ENCODE peak calls at places on chromosomes 1 and 21, in nine cellular contexts. L is fibroblast of villous mesenchyme, N is mucosa of descending colon, F is ovary, C is HL-60, E is AG10803, G is stomach, I is bronchial epithelial cell, Z is tibial artery. J is an unnamed sample.

GRCh38 chr1:229434641-229435051 is 752 bp upstream of the ACTA1 start:
- DNase-seq in I (no peak), N (no peak), G (no peak), E (no peak), L (no peak), F (no peak), Z (no peak), C (no peak), J (no peak)

GRCh38 chr1:183806086-183806485 is 1.2 kb downstream of the RGL1 start:
- DNase-seq in C (no peak), F (no peak), N (no peak), L (no peak), G (no peak), Z (no peak), E (peak; percentile 64), I (no peak), J (no peak)

GRCh38 chr1:209648931-209649776 is 3.1 kb downstream of the LAMB3 start:
- DNase-seq in F (no peak), G (peak; percentile 42), N (peak; percentile 38), C (peak; percentile 77), E (peak; percentile 86), L (peak; percentile 90), Z (no peak), I (peak; percentile 91), J (peak; percentile 83)

GRCh38 chr1:210250998-210251679 is 18.5 kb downstream of the SERTAD4 start:
- DNase-seq in F (peak; percentile 60), I (peak; percentile 68), L (peak; percentile 55), Z (peak; percentile 79), E (no peak), N (peak; percentile 49), C (no peak), G (peak; percentile 63), J (peak; percentile 78)

GRCh38 chr1:77048615-77049005 is 170.6 kb downstream of the PIGK start:
- DNase-seq in G (no peak), Z (no peak), N (no peak), C (peak; percentile 37), E (no peak), L (no peak), F (no peak), I (no peak), J (no peak)

GRCh38 chr1:91091812-91092211 is 70.0 kb upstream of the ZNF644 start:
- DNase-seq in I (peak; percentile 29), N (peak; percentile 20), C (no peak), E (no peak), Z (no peak), G (peak; percentile 25), F (no peak), L (no peak), J (peak; percentile 10)

GRCh38 chr21:31397939-31398338 is 53.9 kb upstream of the TIAM1 start:
- DNase-seq in L (no peak), F (no peak), C (no peak), N (no peak), E (no peak), G (no peak), I (peak; percentile 14), Z (peak; percentile 11), J (peak; percentile 17)

GRCh38 chr1:45870500-45870899 is 67.1 kb downstream of the MAST2 start:
- DNase-seq in Z (no peak), N (no peak), F (no peak), G (no peak), L (no peak), I (peak; percentile 51), E (no peak), C (no peak), J (peak; percentile 81)

GRCh38 chr21:26965567-26966359 is 1.1 kb downstream of the ADAMTS5 start:
- DNase-seq in F (peak; percentile 80), G (peak; percentile 25), E (peak; percentile 70), Z (peak; percentile 71), N (peak; percentile 16), L (peak; percentile 53), I (no peak), C (no peak), J (peak; percentile 31)

GRCh38 chr1:44808063-44808937 is at the start of gene BTBD19:
- DNase-seq in Z (peak; percentile 94), F (peak; percentile 91), G (peak; percentile 51), N (peak; percentile 61), C (no peak), I (no peak), L (peak; percentile 96), E (peak; percentile 96), J (no peak)

GRCh38 chr1:44806025-44806703 is 987 bp downstream of the DYNLT4 start:
- DNase-seq in Z (peak; percentile 69), I (no peak), N (no peak), L (no peak), F (peak; percentile 62), C (no peak), E (no peak), G (no peak), J (no peak)

GRCh38 chr1:182197555-182197954 is 136.0 kb upstream of the ZNF648 start:
- DNase-seq in Z (peak; percentile 82), E (peak; percentile 44), F (peak; percentile 25), N (no peak), C (peak; percentile 28), I (no peak), L (no peak), G (no peak), J (no peak)

GRCh38 chr1:19344372-19344810 is 32.3 kb downstream of the SLC66A1 start:
- DNase-seq in L (peak; percentile 29), I (no peak), Z (peak; percentile 73), E (peak; percentile 51), G (peak; percentile 70), F (peak; percentile 78), N (peak; percentile 73), C (no peak), J (peak; percentile 39)

GRCh38 chr1:240499012-240499411 is 112.9 kb downstream of the GREM2 start:
- DNase-seq in F (no peak), C (no peak), L (peak; percentile 32), N (no peak), Z (no peak), I (peak; percentile 55), E (peak; percentile 56), G (no peak), J (peak; percentile 30)

GRCh38 chr1:54464477-54465146 is 58.4 kb upstream of the SSBP3 start:
- DNase-seq in G (no peak), F (no peak), C (peak; percentile 68), E (no peak), N (no peak), I (no peak), Z (no peak), L (no peak), J (no peak)

GRCh38 chr1:206918076-206918475 is 3.7 kb downstream of the FCMR start:
- DNase-seq in N (no peak), E (no peak), L (no peak), G (no peak), F (no peak), I (no peak), Z (no peak), C (no peak), J (no peak)

GRCh38 chr21:28936721-28937120 is 56.0 kb downstream of the LTN1 start:
- DNase-seq in I (no peak), G (no peak), C (no peak), L (no peak), F (no peak), E (no peak), Z (no peak), N (no peak), J (no peak)

GRCh38 chr1:212410231-212410825 is 4.4 kb downstream of the PACC1 start:
- DNase-seq in F (no peak), N (no peak), E (no peak), I (no peak), L (no peak), Z (no peak), C (no peak), G (no peak), J (no peak)

GRCh38 chr1:66302184-66302742 is 231.7 kb upstream of the SGIP1 start:
- DNase-seq in L (no peak), F (no peak), G (no peak), E (no peak), Z (no peak), C (no peak), N (no peak), I (no peak), J (no peak)

DNA sequence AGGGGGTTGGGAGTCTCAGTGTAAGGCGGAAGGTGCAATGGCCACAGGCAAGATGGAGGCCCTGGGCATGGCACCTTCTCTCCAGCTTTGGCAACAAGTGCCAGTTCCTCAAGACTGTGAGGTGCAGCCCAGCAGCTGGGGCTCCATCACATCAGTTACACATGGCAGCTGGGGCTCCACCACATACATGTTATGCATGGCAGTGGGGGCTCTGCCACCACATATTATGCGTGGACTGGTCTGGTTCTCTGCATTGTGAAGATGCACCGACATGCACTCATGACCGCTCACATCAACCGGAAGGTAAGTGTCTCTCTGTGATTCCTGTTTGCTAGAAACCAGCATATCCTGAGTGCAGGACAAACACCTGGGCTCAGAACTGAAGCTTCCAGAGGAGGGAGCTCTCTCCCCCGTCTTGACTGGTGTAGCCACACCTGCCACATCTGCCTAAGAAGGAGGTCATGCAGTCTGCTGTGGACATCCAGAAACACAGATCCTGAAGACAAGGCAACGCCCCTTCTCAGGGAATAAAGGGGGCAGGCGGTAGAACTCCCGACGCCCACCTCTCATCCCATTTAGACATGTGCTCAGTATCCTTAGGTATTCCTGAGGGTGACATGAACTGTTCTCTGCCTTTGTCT is 104.1 kb upstream of the TMPRSS2 start:
- DNase-seq in I (peak; percentile 70), Z (no peak), F (no peak), L (no peak), E (peak; percentile 42), C (no peak), N (peak; percentile 85), G (peak; percentile 63), J (peak; percentile 82)
- TF ChIP-seq CTCF in I (peak; percentile 75), Z (no peak), F (no peak), L (no peak), E (peak; percentile 33), C (no peak), N (peak; percentile 35), G (no peak), J (peak; percentile 80)

GRCh38 chr1:161440312-161440894 is 64.9 kb upstream of the FCGR2A start:
- DNase-seq in C (peak; percentile 64), E (peak; percentile 60), G (peak; percentile 48), N (peak; percentile 63), L (peak; percentile 32), I (peak; percentile 19), F (peak; percentile 53), Z (no peak), J (peak; percentile 37)
- H3K4me3 ChIP-seq in C (peak overlapping the region; percentile 53), E (peak overlapping the region; percentile 56), G (peak overlapping the region; percentile 72), N (no peak overlapping the region), L (peak overlapping the region; percentile 60), I (peak overlapping the region; percentile 57), F (peak overlapping the region; percentile 45), Z (peak overlapping the region; percentile 54), J (peak overlapping the region; percentile 40)

GRCh38 chr21:42113926-42114409 is 42.9 kb downstream of the UMODL1 start:
- DNase-seq in G (no peak), C (peak; percentile 59), N (no peak), L (peak; percentile 48), Z (no peak), F (no peak), I (peak; percentile 20), E (peak; percentile 59), J (peak; percentile 74)
- TF ChIP-seq CTCF in G (no peak), C (peak; percentile 17), N (no peak), L (no peak), Z (peak; percentile 6), F (no peak), I (peak; percentile 15), E (peak; percentile 50), J (peak; percentile 45)

DNA sequence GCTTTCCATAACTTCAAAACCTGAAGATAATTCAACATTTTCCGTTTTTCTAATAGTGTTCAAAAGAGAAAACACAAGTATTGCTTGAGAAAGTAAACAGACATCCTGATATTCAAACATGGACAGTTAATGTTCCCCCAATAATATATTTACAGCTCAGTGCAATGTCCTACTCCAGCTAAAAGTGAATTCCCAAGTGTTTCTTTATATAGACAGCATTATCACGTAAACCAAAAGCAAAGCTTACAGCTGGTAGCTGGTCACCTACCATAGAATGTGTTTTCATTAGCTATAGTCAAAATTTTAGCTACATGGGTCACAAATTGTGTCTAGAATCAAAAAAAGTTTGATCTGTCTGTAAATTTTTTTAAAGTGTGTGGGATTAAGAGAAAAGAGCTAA is 34.9 kb downstream of the WLS start:
- DNase-seq in G (no peak), I (no peak), E (no peak), F (no peak), L (no peak), N (no peak), Z (no peak), C (no peak), J (no peak)
- H3K4me3 ChIP-seq in G (no peak overlapping the region), I (no peak overlapping the region), E (no peak overlapping the region), F (no peak overlapping the region), L (no peak overlapping the region), N (no peak overlapping the region), Z (no peak overlapping the region), C (no peak overlapping the region), J (no peak overlapping the region)

J was measured in epithelial cell of esophagus.